ENCODE peak calls at places on chromosomes 7 and 10, in seven cellular contexts. W is GM23338, B is AG04450, R is stomach, U is IMR-90, I is HL-60, J is tibial artery. X is an unnamed sample.

GRCh38 chr10:13074562-13075451 is 25.2 kb upstream of the OPTN start:
- DNase-seq in W (peak; percentile 89), B (peak; percentile 21), R (peak; percentile 68), U (peak; percentile 60), I (peak; percentile 15), J (peak; percentile 69), X (peak; percentile 81)

GRCh38 chr10:91887075-91887899 is 22.0 kb downstream of the FGFBP3 start:
- DNase-seq in W (peak; percentile 97), B (no peak), R (no peak), U (no peak), I (no peak), J (peak; percentile 54), X (peak; percentile 61)

GRCh38 chr10:15451137-15452094 is 80.3 kb upstream of the FAM171A1 start:
- DNase-seq in W (no peak), B (no peak), R (no peak), U (no peak), I (no peak), J (no peak), X (no peak)

GRCh38 chr7:130364446-130364845 is 15.8 kb upstream of the CPA1 start:
- DNase-seq in W (no peak), B (no peak), R (no peak), U (no peak), I (no peak), J (no peak), X (no peak)

GRCh38 chr10:30285970-30286369 is 63.1 kb downstream of the MTPAP start:
- DNase-seq in W (no peak), B (no peak), R (no peak), U (no peak), I (no peak), J (no peak), X (no peak)

GRCh38 chr10:92110039-92110794 is 180.7 kb downstream of the CPEB3 start:
- DNase-seq in W (no peak), B (no peak), R (no peak), U (peak; percentile 73), I (peak; percentile 23), J (no peak), X (peak; percentile 60)

GRCh38 chr10:121459765-121460453 is 138.3 kb downstream of the FGFR2 start:
- DNase-seq in W (no peak), B (no peak), R (no peak), U (no peak), I (no peak), J (no peak), X (peak; percentile 18)

GRCh38 chr10:32489935-32490334 is 44.0 kb downstream of the CCDC7 start:
- DNase-seq in W (no peak), B (no peak), R (no peak), U (peak; percentile 1), I (no peak), J (no peak), X (peak; percentile 46)

GRCh38 chr7:137804819-137805218 is 42.0 kb downstream of the DGKI start:
- DNase-seq in W (no peak), B (no peak), R (no peak), U (peak; percentile 55), I (no peak), J (no peak), X (no peak)

GRCh38 chr10:79981356-79981672 is 32.4 kb upstream of the SFTPD start:
- DNase-seq in W (no peak), B (no peak), R (no peak), U (no peak), I (no peak), J (no peak), X (no peak)

GRCh38 chr10:63173468-63174227 is 40.5 kb downstream of the NRBF2 start:
- DNase-seq in W (no peak), B (no peak), R (no peak), U (no peak), I (no peak), J (no peak), X (no peak)

GRCh38 chr7:89914673-89915072 is 239.6 kb upstream of the STEAP1 start:
- DNase-seq in W (peak; percentile 2), B (no peak), R (no peak), U (no peak), I (no peak), J (no peak), X (no peak)

GRCh38 chr10:77195101-77195500 is 442.5 kb downstream of the KCNMA1 start:
- DNase-seq in W (no peak), B (peak; percentile 61), R (no peak), U (peak; percentile 90), I (no peak), J (peak; percentile 50), X (peak; percentile 89)

GRCh38 chr7:134528749-134529148 is 1.4 kb downstream of the AKR1B10 start:
- DNase-seq in W (no peak), B (no peak), R (no peak), U (no peak), I (no peak), J (no peak), X (no peak)
- TF ChIP-seq CTCF in W (no peak), B (no peak), R (no peak), U (no peak), I (no peak), J (no peak), X (no peak)

GRCh38 chr7:101020444-101020843 is 563 bp downstream of the MUC17 start:
- DNase-seq in W (no peak), B (no peak), R (no peak), U (no peak), I (no peak), J (no peak), X (no peak)

GRCh38 chr7:101018271-101019167 is 1.4 kb upstream of the MUC17 start:
- DNase-seq in W (peak; percentile 80), B (no peak), R (no peak), U (no peak), I (no peak), J (no peak), X (peak; percentile 2)

GRCh38 chr7:101015626-101016025 is 4.3 kb upstream of the MUC17 start:
- DNase-seq in W (no peak), B (no peak), R (no peak), U (no peak), I (no peak), J (no peak), X (no peak)

GRCh38 chr7:101012931-101013330 is 7.0 kb upstream of the MUC17 start:
- DNase-seq in W (no peak), B (no peak), R (no peak), U (no peak), I (no peak), J (no peak), X (no peak)

DNA sequence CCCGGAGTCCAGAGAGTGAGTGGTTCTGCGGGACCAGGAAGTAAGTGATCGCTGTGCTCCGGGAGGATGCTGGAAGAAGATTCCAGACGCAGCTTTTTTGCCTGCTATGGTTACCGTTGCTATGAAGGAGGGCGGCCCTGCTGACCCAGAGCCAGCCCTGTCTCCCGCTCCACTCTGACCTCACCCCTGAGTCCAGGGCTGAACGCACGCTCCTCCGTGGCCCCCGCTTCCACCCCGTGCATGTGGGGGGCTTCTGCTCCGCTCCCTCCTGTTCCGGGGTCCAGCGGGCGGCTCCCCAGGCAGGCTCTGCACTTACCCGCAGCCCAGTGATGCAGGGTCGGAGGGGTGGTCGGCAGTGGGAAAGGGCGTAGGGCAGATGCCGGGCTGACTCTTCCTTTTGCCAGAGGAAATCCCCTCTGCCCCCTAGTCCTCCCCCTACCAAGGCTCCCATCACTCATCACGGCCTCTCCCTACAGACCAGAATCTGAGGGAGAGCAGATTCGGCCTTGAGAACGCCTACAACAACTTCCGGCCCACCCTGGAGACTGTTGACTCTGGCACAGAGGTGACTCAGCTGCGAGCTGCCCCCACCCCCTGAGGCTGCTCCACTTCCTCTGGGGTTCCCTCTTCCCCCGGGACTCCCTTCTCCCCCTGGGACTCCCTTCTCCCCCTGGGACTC is 2.6 kb upstream of the MUC17 start:
- DNase-seq in W (peak; percentile 86), B (peak; percentile 56), R (peak; percentile 68), U (peak; percentile 84), I (peak; percentile 31), J (peak; percentile 47), X (peak; percentile 73)
- H3K4me3 ChIP-seq in W (peak overlapping the region; percentile 92), B (peak overlapping the region; percentile 72), R (peak overlapping the region; percentile 49), U (peak overlapping the region; percentile 41), I (peak overlapping the region; percentile 46), J (peak overlapping the region; percentile 47), X (peak overlapping the region; percentile 48)

GRCh38 chr7:29379551-29379950 is 184.1 kb upstream of the PRR15 start:
- DNase-seq in W (no peak), B (no peak), R (no peak), U (no peak), I (no peak), J (no peak), X (no peak)

GRCh38 chr7:29381206-29382094 is 182.2 kb upstream of the PRR15 start:
- DNase-seq in W (no peak), B (no peak), R (no peak), U (no peak), I (peak; percentile 9), J (no peak), X (no peak)

GRCh38 chr7:29372351-29372931 is 177.9 kb downstream of the CHN2 start:
- DNase-seq in W (no peak), B (no peak), R (no peak), U (no peak), I (no peak), J (no peak), X (no peak)

GRCh38 chr7:29375641-29376562 is 181.3 kb downstream of the CHN2 start:
- DNase-seq in W (peak; percentile 46), B (no peak), R (peak; percentile 68), U (no peak), I (no peak), J (no peak), X (peak; percentile 15)

DNA sequence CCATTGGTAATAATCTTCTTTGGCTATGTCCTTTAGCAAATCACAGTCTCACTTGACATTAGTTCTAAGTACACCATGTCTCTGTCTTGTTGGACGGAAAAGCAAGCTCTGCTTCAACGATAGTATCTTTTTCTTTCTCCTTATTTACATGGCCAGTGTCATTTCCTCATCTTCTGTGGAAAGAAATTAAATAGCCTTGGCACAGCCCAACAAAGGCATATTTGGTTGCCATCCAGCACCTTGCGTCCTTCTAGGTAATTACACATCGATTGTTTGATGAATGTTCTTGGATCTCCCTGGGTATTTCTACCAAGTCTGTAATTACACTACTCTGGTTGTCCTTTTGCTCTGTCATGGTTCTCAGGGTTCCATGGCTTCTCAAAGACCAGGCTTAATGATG is 183.1 kb downstream of the CHN2 start:
- DNase-seq in W (no peak), B (no peak), R (peak; percentile 49), U (no peak), I (no peak), J (no peak), X (no peak)
- TF ChIP-seq CTCF in W (no peak), B (no peak), R (peak; percentile 4), U (no peak), I (no peak), J (no peak), X (no peak)

GRCh38 chr7:94161476-94161875 is 157.3 kb upstream of the BET1 start:
- DNase-seq in W (no peak), B (no peak), R (no peak), U (no peak), I (no peak), J (no peak), X (no peak)

DNA sequence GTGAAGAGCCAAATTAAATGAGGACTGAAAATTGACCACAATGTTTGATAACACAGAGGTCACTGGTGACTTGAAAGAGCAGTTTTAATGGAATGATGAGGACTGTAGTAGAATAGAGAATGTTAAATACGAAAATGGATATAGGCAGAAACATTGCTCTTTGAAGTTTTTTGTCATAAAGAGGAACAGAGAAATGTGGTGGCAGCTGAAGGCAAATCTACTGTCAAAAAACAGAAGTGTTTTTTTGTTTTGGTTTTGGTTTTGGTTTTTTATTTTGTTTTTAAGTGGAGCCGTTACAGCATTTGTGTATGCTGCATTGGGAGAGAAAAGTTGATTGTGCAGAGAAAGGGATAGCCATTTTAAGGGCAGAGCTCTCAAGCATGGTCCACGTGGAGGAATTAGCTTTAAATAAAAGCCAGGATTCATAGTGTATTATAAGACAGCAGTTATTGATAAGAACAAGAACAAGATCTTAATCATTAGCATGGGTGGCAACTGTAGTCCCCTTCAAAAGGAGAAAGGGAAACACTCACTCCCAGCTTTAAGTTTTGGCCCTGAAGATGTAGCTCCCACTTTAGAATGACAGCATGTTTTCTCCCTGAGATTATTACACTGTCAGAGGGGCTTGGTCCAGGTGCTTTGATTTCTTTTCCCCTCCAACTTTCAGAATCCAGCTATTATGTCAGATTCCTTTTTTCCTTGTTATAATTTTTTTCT is 156.7 kb upstream of the BET1 start:
- DNase-seq in W (no peak), B (no peak), R (no peak), U (no peak), I (peak; percentile 2), J (no peak), X (no peak)
- H3K4me3 ChIP-seq in W (no peak overlapping the region), B (no peak overlapping the region), R (no peak overlapping the region), U (no peak overlapping the region), I (peak overlapping the region; percentile 25), J (no peak overlapping the region), X (no peak overlapping the region)

X was measured in choroid plexus epithelial cell.